ENCODE peak calls at places on chromosomes 5 and 9, in ten cellular contexts. E is transverse colon, R is GM12892, U is testis, M is IMR-90, Z is stomach, L is body of pancreas, Q is upper lobe of left lung, N is spleen, T is prostate gland. H is an unnamed sample.

GRCh38 chr5:163624466-163624865 is 119.0 kb downstream of the MAT2B start:
- DNase-seq in M (no peak), U (no peak), E (no peak), R (no peak), L (no peak), Z (no peak), N (no peak), Q (no peak), T (no peak), H (no peak)

GRCh38 chr5:161115941-161116340 is 263.9 kb upstream of the ATP10B start:
- DNase-seq in L (no peak), M (no peak), E (no peak), Z (no peak), U (no peak), R (no peak), Q (no peak), N (no peak), T (no peak), H (no peak)

GRCh38 chr5:100827481-100827889 is 75.6 kb downstream of the ST8SIA4 start:
- DNase-seq in U (no peak), E (peak), T (no peak), L (no peak), Z (no peak), N (no peak), Q (no peak), M (no peak), R (no peak), H (no peak)

GRCh38 chr9:115649991-115650472 is 503.6 kb upstream of the PAPPA start:
- DNase-seq in U (peak), N (no peak), M (peak), E (peak), T (no peak), R (no peak), L (peak), Q (peak), Z (peak), H (no peak)

GRCh38 chr9:120392245-120392644 is 187.7 kb downstream of the CDK5RAP2 start:
- DNase-seq in L (no peak), Z (no peak), N (no peak), Q (no peak), R (no peak), T (no peak), M (no peak), E (no peak), U (no peak), H (no peak)

GRCh38 chr5:42641321-42642005 is 115.2 kb upstream of the CCDC152 start:
- DNase-seq in Z (no peak), U (no peak), L (no peak), N (no peak), T (no peak), E (no peak), M (no peak), Q (no peak), R (no peak), H (no peak)

GRCh38 chr9:109498195-109499060 is at the start of gene PTPN3:
- DNase-seq in L (peak), N (no peak), M (no peak), R (no peak), Z (peak), U (peak), T (no peak), Q (no peak), E (peak), H (peak)

GRCh38 chr5:121863753-121864152 is 12.1 kb downstream of the FTMT start:
- DNase-seq in Q (no peak), E (no peak), M (no peak), R (no peak), U (no peak), L (no peak), T (no peak), N (no peak), Z (no peak), H (no peak)

GRCh38 chr9:21813575-21814473 is 11.4 kb downstream of the MTAP start:
- DNase-seq in Q (peak), Z (peak), L (peak), N (no peak), U (peak), E (peak), R (no peak), T (peak), M (peak), H (no peak)

GRCh38 chr5:132385321-132386105 is 16.0 kb downstream of the SLC22A5 start:
- DNase-seq in U (peak), L (peak), Q (peak), N (peak), T (peak), E (peak), Z (peak), R (peak), M (peak), H (peak)

GRCh38 chr9:113538131-113538530 is 74.6 kb downstream of the RGS3 start:
- DNase-seq in Z (no peak), E (no peak), U (no peak), Q (no peak), R (no peak), T (no peak), N (peak), M (no peak), L (no peak), H (no peak)

GRCh38 chr9:70449461-70449860 is 35.0 kb upstream of the KLF9 start:
- DNase-seq in U (no peak), R (no peak), T (no peak), E (no peak), Z (no peak), Q (no peak), L (no peak), N (no peak), M (no peak), H (no peak)

GRCh38 chr9:129656795-129657390 is 8.6 kb upstream of the PRRX2 start:
- DNase-seq in R (no peak), T (peak), L (no peak), M (peak), Z (no peak), E (no peak), Q (no peak), N (no peak), U (no peak), H (peak)

GRCh38 chr5:171845857-171846785 is 60.5 kb downstream of the SMIM23 start:
- DNase-seq in N (no peak), Z (no peak), U (no peak), M (peak), L (no peak), R (no peak), Q (no peak), T (no peak), E (no peak), H (no peak)

GRCh38 chr5:169050146-169050571 is 250.8 kb downstream of the SLIT3 start:
- DNase-seq in R (no peak), L (no peak), U (no peak), E (no peak), M (no peak), Q (no peak), N (no peak), Z (no peak), T (peak), H (no peak)

GRCh38 chr9:112050544-112051475 is 124.3 kb downstream of the SUSD1 start:
- DNase-seq in U (peak), R (no peak), L (peak), E (peak), T (peak), N (no peak), Q (no peak), Z (peak), M (peak), H (no peak)

GRCh38 chr9:80553986-80554715 is 982.4 kb downstream of the TLE4 start:
- DNase-seq in L (no peak), N (no peak), R (no peak), E (no peak), Z (no peak), Q (no peak), U (no peak), T (no peak), M (no peak), H (no peak)

GRCh38 chr9:135908334-135909204 is 1.2 kb upstream of the CAMSAP1 start:
- DNase-seq in Z (no peak), M (no peak), N (peak), R (no peak), L (peak), U (no peak), E (peak), T (no peak), Q (no peak), H (no peak)

GRCh38 chr9:135907446-135908333 is at the start of gene CAMSAP1:
- DNase-seq in M (peak), E (peak), Q (peak), L (peak), T (peak), Z (peak), N (peak), U (peak), R (peak), H (peak)

GRCh38 chr9:135910197-135910596 is 2.9 kb upstream of the CAMSAP1 start:
- DNase-seq in Z (no peak), Q (no peak), R (no peak), T (no peak), E (no peak), N (peak), M (no peak), U (no peak), L (no peak), H (no peak)

GRCh38 chr9:135910757-135911156 is 3.4 kb upstream of the CAMSAP1 start:
- DNase-seq in R (no peak), L (no peak), T (no peak), Z (no peak), M (no peak), E (no peak), Q (no peak), U (no peak), N (peak), H (no peak)

DNA sequence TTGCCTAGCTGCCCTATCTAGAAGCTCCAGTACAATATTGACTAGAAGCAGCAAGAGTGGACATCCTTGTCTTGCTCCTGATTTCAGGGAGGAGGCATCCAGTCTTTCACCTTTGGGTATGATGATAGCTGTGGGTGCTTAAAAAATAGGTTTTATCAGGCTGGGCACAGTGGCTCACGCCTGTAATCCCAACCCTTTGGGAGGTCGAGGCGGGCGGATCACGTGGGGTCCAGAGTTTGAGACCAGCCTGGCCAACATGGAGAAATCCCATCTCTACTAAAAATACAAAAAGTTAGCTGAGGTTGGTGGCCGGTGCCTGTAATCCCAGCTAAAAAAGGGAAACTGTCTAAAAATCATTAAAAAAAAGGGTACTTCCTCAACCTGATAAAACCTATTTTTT is 2.0 kb upstream of the CAMSAP1 start:
- DNase-seq in N (peak), Q (no peak), R (no peak), T (no peak), U (no peak), M (no peak), Z (no peak), L (no peak), E (no peak), H (no peak)
- TF ChIP-seq POLR2A in N (no peak), Q (no peak), R (no peak), T (no peak), U (no peak), M (no peak), Z (no peak), L (no peak), E (no peak), H (no peak)

GRCh38 chr9:131434673-131435072 is 40.8 kb downstream of the PRRC2B start:
- DNase-seq in R (no peak), Z (no peak), E (no peak), U (no peak), Q (no peak), M (no peak), T (no peak), L (no peak), N (peak), H (no peak)
- TF ChIP-seq POLR2A in R (no peak), Z (no peak), E (no peak), U (no peak), Q (no peak), M (no peak), T (no peak), L (no peak), N (no peak), H (no peak)

GRCh38 chr5:142356716-142357468 is 32.1 kb upstream of the SPRY4 start:
- DNase-seq in R (peak), Z (peak), L (peak), E (peak), M (peak), Q (peak), N (peak), T (peak), U (peak), H (peak)
- TF ChIP-seq POLR2A in R (peak), Z (no peak), L (peak), E (no peak), M (peak), Q (peak), N (no peak), T (no peak), U (no peak), H (peak)

GRCh38 chr9:87500894-87501656 is 3.4 kb downstream of the DAPK1 start:
- DNase-seq in U (no peak), Q (no peak), L (no peak), T (no peak), M (no peak), Z (no peak), E (no peak), R (no peak), N (no peak), H (no peak)

GRCh38 chr9:87498816-87499454 is 1.3 kb downstream of the DAPK1 start:
- DNase-seq in L (no peak), N (no peak), T (no peak), M (no peak), Z (no peak), E (no peak), R (no peak), Q (no peak), U (no peak), H (no peak)

GRCh38 chr9:87499455-87500015 is 1.9 kb downstream of the DAPK1 start:
- DNase-seq in Z (no peak), T (no peak), Q (no peak), E (no peak), R (no peak), U (no peak), M (no peak), N (no peak), L (no peak), H (no peak)

GRCh38 chr9:87501806-87502205 is 4.1 kb downstream of the DAPK1 start:
- DNase-seq in R (no peak), U (no peak), M (no peak), Q (no peak), Z (no peak), L (no peak), E (no peak), T (no peak), N (no peak), H (no peak)

DNA sequence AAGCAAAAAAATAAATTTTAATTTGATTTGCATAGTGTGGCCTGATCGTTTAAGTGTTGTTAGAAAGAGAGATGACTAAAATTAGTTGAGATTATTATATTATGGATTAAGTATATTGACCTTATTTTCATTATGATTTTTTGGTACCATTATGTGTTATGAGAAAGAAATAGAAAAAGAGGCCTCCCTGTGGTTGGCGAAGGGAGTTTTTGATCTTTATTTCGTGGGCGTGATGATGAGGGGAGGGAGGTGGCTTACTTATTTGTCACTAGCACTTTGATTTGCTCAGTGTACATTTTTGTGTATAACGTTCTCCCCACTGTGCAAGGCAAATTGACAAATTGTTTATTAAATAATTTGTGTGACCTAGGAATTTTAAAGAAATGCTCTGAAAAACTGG is 2.8 kb downstream of the DAPK1 start:
- DNase-seq in M (no peak), T (no peak), Q (no peak), N (no peak), U (no peak), E (no peak), R (no peak), Z (no peak), L (no peak), H (no peak)
- TF ChIP-seq POLR2A in M (no peak), T (no peak), Q (no peak), N (no peak), U (no peak), E (no peak), R (no peak), Z (no peak), L (no peak), H (no peak)

GRCh38 chr9:99046068-99046467 is 58.8 kb upstream of the TGFBR1 start:
- DNase-seq in L (no peak), M (no peak), N (no peak), Q (no peak), Z (no peak), T (no peak), R (no peak), E (no peak), U (no peak), H (no peak)
- TF ChIP-seq POLR2A in L (no peak), M (no peak), N (no peak), Q (no peak), Z (no peak), T (no peak), R (no peak), E (no peak), U (no peak), H (no peak)

DNA sequence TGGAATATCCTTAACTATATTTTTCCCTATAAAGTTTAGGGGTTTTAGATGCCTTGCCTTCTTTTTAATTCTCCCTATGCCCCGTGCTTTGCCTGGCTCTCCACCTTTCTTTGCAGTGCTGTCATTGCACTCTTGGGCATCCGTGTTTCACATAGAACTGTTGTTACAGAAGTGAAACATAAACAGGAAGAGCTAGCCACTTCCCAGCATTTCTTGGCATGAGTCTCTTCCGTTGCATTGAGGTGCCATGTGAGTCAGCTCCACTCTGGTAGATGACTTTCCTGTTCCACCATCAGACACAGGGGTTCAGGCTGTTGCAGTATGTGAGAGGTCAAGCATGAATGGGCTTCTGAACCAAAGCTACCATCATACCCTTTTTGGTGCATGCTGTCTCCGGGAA is 73.4 kb downstream of the ANGPTL2 start:
- DNase-seq in M (peak), N (no peak), T (peak), Z (peak), U (no peak), E (peak), Q (peak), R (no peak), L (no peak), H (peak)
- TF ChIP-seq POLR2A in M (no peak), N (no peak), T (no peak), Z (no peak), U (no peak), E (no peak), Q (no peak), R (no peak), L (no peak), H (no peak)

H was measured in H54.